ENCODE peak calls at places on chromosomes 1 and 21, in four cellular contexts. One of them, this sample, is unnamed.

GRCh38 chr1:22710688-22711024 is at the start of gene EPHB2:
- DNase-seq in WTC11: peak; percentile 42
- DNase-seq in A549: no peak
- DNase-seq in SK-N-SH: peak; percentile 96
- DNase-seq in this sample: peak; percentile 55

GRCh38 chr1:93022580-93022979 is 56.5 kb upstream of the MTF2 start:
- DNase-seq in WTC11: no peak
- DNase-seq in A549: no peak
- DNase-seq in SK-N-SH: no peak
- DNase-seq in this sample: no peak

GRCh38 chr21:45537746-45538291 is 4.4 kb downstream of the SLC19A1 start:
- DNase-seq in WTC11: peak; percentile 5
- DNase-seq in A549: no peak
- DNase-seq in SK-N-SH: no peak
- DNase-seq in this sample: no peak

GRCh38 chr21:35658242-35658641 is 402.1 kb downstream of the SETD4 start:
- DNase-seq in WTC11: no peak
- DNase-seq in A549: no peak
- DNase-seq in SK-N-SH: no peak
- DNase-seq in this sample: peak; percentile 77

GRCh38 chr1:243525085-243525487 is 269.2 kb downstream of the SDCCAG8 start:
- DNase-seq in WTC11: no peak
- DNase-seq in A549: peak; percentile 31
- DNase-seq in SK-N-SH: no peak
- DNase-seq in this sample: no peak

GRCh38 chr1:186834405-186834958 is 5.7 kb downstream of the PLA2G4A start:
- DNase-seq in WTC11: no peak
- DNase-seq in A549: no peak
- DNase-seq in SK-N-SH: no peak
- DNase-seq in this sample: no peak

GRCh38 chr1:232501174-232501573 is 128.8 kb downstream of the SIPA1L2 start:
- DNase-seq in WTC11: no peak
- DNase-seq in A549: no peak
- DNase-seq in SK-N-SH: no peak
- DNase-seq in this sample: no peak

GRCh38 chr1:22264464-22265330 is 121.8 kb upstream of the WNT4 start:
- DNase-seq in WTC11: no peak
- DNase-seq in A549: no peak
- DNase-seq in SK-N-SH: no peak
- DNase-seq in this sample: no peak

GRCh38 chr1:18145851-18146618 is 38.4 kb downstream of the IGSF21 start:
- DNase-seq in WTC11: no peak
- DNase-seq in A549: no peak
- DNase-seq in SK-N-SH: no peak
- DNase-seq in this sample: no peak

GRCh38 chr1:114729782-114730181 is 13.2 kb upstream of the NRAS start:
- DNase-seq in WTC11: no peak
- DNase-seq in A549: no peak
- DNase-seq in SK-N-SH: no peak
- DNase-seq in this sample: no peak

GRCh38 chr1:23732363-23733224 is 10.7 kb upstream of the ELOA start:
- DNase-seq in WTC11: no peak
- DNase-seq in A549: peak; percentile 15
- DNase-seq in SK-N-SH: no peak
- DNase-seq in this sample: peak; percentile 51

GRCh38 chr1:186559601-186560116 is 98.7 kb upstream of the PDC start:
- DNase-seq in WTC11: no peak
- DNase-seq in A549: no peak
- DNase-seq in SK-N-SH: no peak
- DNase-seq in this sample: no peak

GRCh38 chr1:229022595-229023350 is 248.1 kb upstream of the RAB4A start:
- DNase-seq in WTC11: no peak
- DNase-seq in A549: no peak
- DNase-seq in SK-N-SH: no peak
- DNase-seq in this sample: peak; percentile 68

GRCh38 chr1:222904451-222904850 is 89.6 kb downstream of the DISP1 start:
- DNase-seq in WTC11: no peak
- DNase-seq in A549: no peak
- DNase-seq in SK-N-SH: no peak
- DNase-seq in this sample: no peak

GRCh38 chr1:32159189-32159588 is 20.3 kb upstream of the TXLNA start:
- DNase-seq in WTC11: no peak
- DNase-seq in A549: no peak
- DNase-seq in SK-N-SH: no peak
- DNase-seq in this sample: no peak
- TF ChIP-seq MAX in WTC11: no peak
- TF ChIP-seq MAX in A549: no peak
- TF ChIP-seq MAX in SK-N-SH: no peak
- TF ChIP-seq MAX in this sample: no peak

GRCh38 chr1:97925982-97926708 is 5.3 kb upstream of the DPYD start:
- DNase-seq in WTC11: no peak
- DNase-seq in A549: no peak
- DNase-seq in SK-N-SH: no peak
- DNase-seq in this sample: no peak
- TF ChIP-seq MAX in WTC11: no peak
- TF ChIP-seq MAX in A549: no peak
- TF ChIP-seq MAX in SK-N-SH: no peak
- TF ChIP-seq MAX in this sample: no peak

DNA sequence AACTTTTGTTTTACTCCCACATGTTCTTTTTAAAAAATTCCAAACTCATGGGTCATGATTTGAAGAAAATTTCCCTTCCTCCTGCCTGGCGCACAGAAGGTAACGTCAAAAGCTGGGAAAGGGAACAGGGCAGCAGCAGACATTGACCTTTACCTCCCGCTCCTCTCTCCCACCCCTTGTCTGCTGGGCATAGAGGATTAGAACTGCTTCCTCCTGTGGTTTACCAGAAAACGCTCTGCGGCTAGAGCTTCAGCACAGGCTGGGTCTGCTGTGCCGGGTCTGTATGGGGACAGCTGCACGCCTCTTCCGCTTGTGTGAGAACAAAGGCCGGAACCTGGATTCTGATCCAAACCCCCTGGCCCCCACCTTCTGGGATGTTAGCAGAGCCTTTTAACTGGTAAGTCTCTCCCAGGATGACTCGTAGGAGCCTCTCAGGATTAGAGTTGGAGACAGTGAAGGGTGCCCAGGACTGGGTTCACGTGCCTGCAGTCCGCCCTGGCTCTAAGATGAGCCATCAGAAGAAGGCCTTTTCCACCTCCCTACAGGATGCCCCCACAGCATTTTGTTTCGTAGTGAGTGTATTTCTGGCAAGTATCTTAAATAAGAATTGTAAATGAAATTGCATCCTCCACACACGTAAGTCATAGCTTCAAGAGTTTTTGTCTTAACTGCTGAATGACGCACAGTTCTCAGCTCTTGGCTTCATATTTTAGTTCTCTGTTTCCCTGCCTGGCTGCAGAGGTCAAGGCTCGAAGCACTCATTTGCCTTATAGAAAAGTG is 5.2 kb downstream of the H6PD start:
- DNase-seq in WTC11: no peak
- DNase-seq in A549: no peak
- DNase-seq in SK-N-SH: no peak
- DNase-seq in this sample: peak; percentile 93
- TF ChIP-seq MAX in WTC11: no peak
- TF ChIP-seq MAX in A549: no peak
- TF ChIP-seq MAX in SK-N-SH: no peak
- TF ChIP-seq MAX in this sample: peak; percentile 70

GRCh38 chr1:208475449-208475848 is 231.3 kb upstream of the PLXNA2 start:
- DNase-seq in WTC11: no peak
- DNase-seq in A549: no peak
- DNase-seq in SK-N-SH: no peak
- DNase-seq in this sample: no peak

GRCh38 chr1:208479435-208479834 is 235.3 kb upstream of the PLXNA2 start:
- DNase-seq in WTC11: no peak
- DNase-seq in A549: no peak
- DNase-seq in SK-N-SH: peak; percentile 27
- DNase-seq in this sample: no peak

GRCh38 chr1:208476825-208477170 is 232.6 kb upstream of the PLXNA2 start:
- DNase-seq in WTC11: no peak
- DNase-seq in A549: no peak
- DNase-seq in SK-N-SH: no peak
- DNase-seq in this sample: no peak

GRCh38 chr1:208475951-208476824 is 232.0 kb upstream of the PLXNA2 start:
- DNase-seq in WTC11: peak; percentile 40
- DNase-seq in A549: peak; percentile 5
- DNase-seq in SK-N-SH: peak; percentile 69
- DNase-seq in this sample: no peak
- TF ChIP-seq MAX in WTC11: no peak
- TF ChIP-seq MAX in A549: no peak
- TF ChIP-seq MAX in SK-N-SH: no peak
- TF ChIP-seq MAX in this sample: no peak

DNA sequence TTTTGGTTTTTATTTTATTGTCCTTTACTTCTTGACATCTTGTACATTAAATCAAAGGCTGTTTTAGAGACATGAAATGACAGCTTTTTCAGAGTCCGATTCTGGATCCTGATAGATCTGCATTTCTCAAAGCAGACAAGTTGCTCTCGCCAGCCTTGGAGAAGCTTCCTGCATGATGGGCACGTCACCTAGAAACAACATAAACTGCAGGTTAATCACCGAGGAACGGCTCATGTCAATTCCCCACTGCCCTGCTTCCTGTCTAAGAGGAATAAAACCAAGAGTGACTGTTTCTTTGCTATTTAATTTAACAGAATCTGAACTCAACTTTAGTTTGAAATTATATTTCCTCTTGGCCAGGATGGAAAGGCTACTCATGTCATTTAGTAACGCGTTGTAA is 77.0 kb downstream of the RWDD3 start:
- DNase-seq in WTC11: no peak
- DNase-seq in A549: no peak
- DNase-seq in SK-N-SH: peak; percentile 37
- DNase-seq in this sample: no peak
- TF ChIP-seq MAX in WTC11: no peak
- TF ChIP-seq MAX in A549: no peak
- TF ChIP-seq MAX in SK-N-SH: no peak
- TF ChIP-seq MAX in this sample: no peak

GRCh38 chr21:29033871-29034270 is 9.4 kb downstream of the USP16 start:
- DNase-seq in WTC11: no peak
- DNase-seq in A549: no peak
- DNase-seq in SK-N-SH: no peak
- DNase-seq in this sample: no peak
- TF ChIP-seq MAX in WTC11: no peak
- TF ChIP-seq MAX in A549: no peak
- TF ChIP-seq MAX in SK-N-SH: no peak
- TF ChIP-seq MAX in this sample: no peak

DNA sequence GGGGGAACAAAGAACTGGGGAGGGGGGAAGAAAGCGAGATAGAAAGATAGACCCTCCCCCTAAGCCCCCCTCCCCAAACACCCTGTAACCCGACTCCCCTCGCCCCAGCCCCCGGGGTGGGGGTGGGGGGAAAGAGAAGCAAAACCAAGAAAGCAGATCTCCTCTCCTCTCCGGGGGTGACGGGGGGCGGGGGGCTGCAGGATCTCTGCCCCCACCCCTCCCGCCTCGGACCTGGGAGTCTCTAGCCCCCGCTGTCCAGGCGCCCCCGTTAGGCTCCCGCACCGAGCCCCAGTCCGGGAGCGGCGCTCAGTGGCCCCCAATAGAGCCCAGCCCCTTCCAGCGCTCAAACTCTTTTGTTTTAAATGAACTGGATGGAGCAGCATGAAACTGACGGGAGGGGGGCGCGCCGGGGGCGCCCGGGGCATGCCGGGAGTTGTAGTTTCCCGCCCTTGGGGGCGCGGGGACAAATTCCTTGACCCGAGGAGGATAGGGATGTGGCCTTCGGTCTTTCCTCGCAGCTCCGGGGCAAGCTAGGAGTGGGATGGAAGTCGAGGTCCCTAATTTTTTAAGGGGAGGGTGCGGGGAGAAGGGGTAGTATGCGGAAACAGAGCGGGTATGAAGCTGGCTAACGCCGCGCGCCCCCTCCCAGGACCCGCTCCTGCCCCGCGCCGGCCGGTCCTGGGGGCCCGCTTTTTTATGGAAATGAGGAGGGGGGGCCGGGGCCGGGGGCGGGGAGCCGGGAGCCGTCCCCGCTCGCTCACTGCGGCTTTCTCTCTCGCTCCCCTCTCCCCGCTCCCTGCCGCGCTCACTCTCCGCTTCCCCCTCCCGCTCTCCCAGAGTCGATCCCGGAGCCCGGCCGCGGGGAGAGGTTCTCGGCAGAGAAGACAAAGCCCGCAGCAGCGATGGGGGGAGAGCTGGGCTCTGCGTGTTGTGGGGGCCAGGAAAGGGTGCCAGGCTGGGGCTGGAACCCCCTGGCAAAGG is at the start of gene MEX3A:
- DNase-seq in WTC11: peak; percentile 99
- DNase-seq in A549: peak; percentile 59
- DNase-seq in SK-N-SH: peak; percentile 94
- DNase-seq in this sample: peak; percentile 73
- TF ChIP-seq MAX in WTC11: peak; percentile 35
- TF ChIP-seq MAX in A549: peak; percentile 78
- TF ChIP-seq MAX in SK-N-SH: peak; percentile 90
- TF ChIP-seq MAX in this sample: peak; percentile 56

This sample was measured in NB4.